ENCODE peak calls at places on chromosomes 11 and 22, in ten cellular contexts. U is fibroblast of lung, W is A549, T is gastrocnemius medialis, Q is caudate nucleus, Y is small intestine, X is cardiac muscle cell, K is AG04450, D is coronary artery, H is psoas muscle. N is an unnamed sample.

GRCh38 chr11:73384871-73385692 is 8.9 kb downstream of the RELT start:
- DNase-seq in Y (no peak), K (no peak), H (peak; percentile 76), U (no peak), Q (no peak), W (no peak), X (no peak), D (no peak), T (peak; percentile 50), N (peak; percentile 62)

GRCh38 chr11:1589996-1590395 is 4.9 kb upstream of the KRTAP5-1 start:
- DNase-seq in K (no peak), Q (no peak), X (no peak), D (no peak), Y (no peak), W (no peak), T (no peak), H (no peak), U (no peak), N (peak; percentile 42)

GRCh38 chr11:126431401-126432064 is 76.0 kb downstream of the ST3GAL4 start:
- DNase-seq in Y (no peak), X (peak; percentile 79), K (no peak), U (peak; percentile 76), W (peak; percentile 10), H (peak; percentile 72), D (no peak), T (peak; percentile 43), Q (no peak), N (peak; percentile 78)

GRCh38 chr11:14336507-14337503 is 22.2 kb downstream of the RRAS2 start:
- DNase-seq in Y (no peak), X (peak; percentile 71), Q (no peak), U (peak; percentile 86), T (no peak), W (peak; percentile 66), K (peak; percentile 82), D (no peak), H (no peak), N (no peak)

GRCh38 chr22:23117890-23118646 is 23.7 kb downstream of the RSPH14 start:
- DNase-seq in X (no peak), W (no peak), Q (no peak), T (no peak), U (no peak), K (no peak), Y (no peak), H (peak; percentile 40), D (no peak), N (no peak)

GRCh38 chr11:66333896-66334604 is 2.2 kb downstream of the RIN1 start:
- DNase-seq in T (no peak), Q (no peak), H (peak; percentile 36), U (no peak), X (no peak), Y (no peak), K (no peak), W (no peak), D (peak; percentile 70), N (peak; percentile 13)

GRCh38 chr22:45612451-45612901 is 59.2 kb upstream of the ATXN10 start:
- DNase-seq in Y (no peak), T (peak; percentile 81), H (peak; percentile 86), K (peak; percentile 42), W (no peak), X (peak; percentile 72), U (peak; percentile 87), D (no peak), Q (no peak), N (peak; percentile 72)

GRCh38 chr11:1936072-1936780 is 10.9 kb upstream of the MRPL23 start:
- DNase-seq in T (no peak), U (no peak), X (no peak), Y (no peak), H (peak; percentile 46), W (no peak), Q (no peak), K (no peak), D (no peak), N (no peak)

GRCh38 chr11:33779849-33780528 is 5.7 kb upstream of the FBXO3 start:
- DNase-seq in X (peak; percentile 84), W (no peak), U (peak; percentile 73), D (no peak), K (peak; percentile 55), Q (no peak), Y (no peak), T (no peak), H (no peak), N (no peak)

GRCh38 chr22:17787159-17788022 is 13.1 kb upstream of the BID start:
- DNase-seq in Q (no peak), Y (no peak), D (no peak), W (no peak), K (no peak), T (peak; percentile 73), X (no peak), U (no peak), H (peak; percentile 80), N (no peak)

GRCh38 chr11:130201026-130201425 is 41.4 kb downstream of the ST14 start:
- DNase-seq in T (no peak), Y (no peak), K (no peak), U (no peak), X (no peak), Q (no peak), H (no peak), D (no peak), W (no peak), N (no peak)

DNA sequence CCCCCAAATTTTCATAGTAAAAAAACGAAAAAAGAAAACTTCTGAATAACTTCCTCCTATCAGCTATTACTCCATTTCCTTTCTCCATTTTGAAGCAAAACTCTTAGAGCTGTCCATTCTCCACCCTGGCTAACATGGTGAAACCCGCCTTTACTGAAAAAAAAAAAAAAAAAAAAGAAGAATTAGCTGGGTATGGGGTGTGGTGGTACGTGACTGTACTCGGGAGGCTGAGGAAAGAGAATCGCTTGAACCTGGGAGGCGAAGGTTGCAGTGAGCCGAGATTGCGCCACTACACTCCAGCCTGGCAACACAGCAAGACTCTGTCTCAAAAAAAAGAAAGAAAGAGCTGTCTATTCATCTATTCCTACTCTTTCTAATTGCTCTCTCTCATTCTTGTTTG is 11.3 kb upstream of the NXF1 start:
- DNase-seq in K (no peak), Y (no peak), U (no peak), X (no peak), D (no peak), Q (no peak), W (no peak), H (no peak), T (no peak), N (no peak)
- H3K27ac ChIP-seq in K (no peak overlapping the region), Y (no peak overlapping the region), U (no peak overlapping the region), X (no peak overlapping the region), D (peak overlapping the region; percentile 21), Q (no peak overlapping the region), W (no peak overlapping the region), H (no peak overlapping the region), T (no peak overlapping the region), N (no peak overlapping the region)

DNA sequence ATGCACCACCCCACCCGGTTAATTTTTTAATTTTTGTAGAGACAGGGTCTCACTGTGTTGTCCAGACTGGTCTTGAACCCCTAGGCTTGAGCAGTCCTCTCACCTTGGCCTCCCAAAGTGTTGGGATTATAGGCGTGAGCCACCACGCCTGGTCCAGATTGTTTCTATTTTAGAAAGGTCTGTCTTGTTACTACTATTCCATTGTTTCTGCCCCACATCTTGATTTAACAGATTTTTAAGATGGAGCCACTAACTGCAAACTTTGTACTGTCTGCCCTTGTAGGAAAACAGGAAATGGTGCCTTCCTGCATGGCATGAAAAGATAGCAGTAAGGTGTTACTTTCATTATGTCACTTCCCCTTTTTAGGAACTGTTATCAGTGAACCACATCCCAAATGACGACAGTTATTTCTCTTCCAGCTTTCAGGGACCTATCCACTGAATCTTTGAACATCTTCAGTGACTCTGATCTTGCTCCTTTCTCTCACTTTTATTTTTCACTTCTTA is 23.2 kb downstream of the TAF1D start:
- DNase-seq in W (no peak), X (no peak), K (no peak), D (no peak), H (no peak), U (no peak), T (no peak), Y (no peak), Q (no peak), N (no peak)
- H3K27ac ChIP-seq in W (no peak overlapping the region), X (no peak overlapping the region), K (no peak overlapping the region), D (no peak overlapping the region), H (no peak overlapping the region), U (no peak overlapping the region), T (no peak overlapping the region), Y (no peak overlapping the region), Q (no peak overlapping the region), N (no peak overlapping the region)

DNA sequence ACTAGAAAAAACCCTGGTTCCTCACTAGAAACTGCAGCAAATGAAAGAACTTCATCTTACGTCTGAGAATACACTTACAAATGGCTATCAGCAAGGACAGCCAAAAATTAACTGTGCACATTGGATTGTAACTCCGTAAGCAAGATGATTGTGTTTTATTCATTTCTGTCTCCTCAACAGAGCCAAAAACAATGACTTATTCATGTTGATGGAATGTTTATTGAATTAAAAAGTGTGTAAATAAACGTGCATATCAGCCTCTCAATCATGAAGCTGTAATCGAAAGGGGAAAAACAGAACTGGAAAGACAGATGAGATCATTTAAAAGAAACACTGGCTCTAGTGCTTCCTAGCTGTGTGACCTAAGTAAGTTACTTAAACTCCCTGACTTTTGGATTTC is 307.5 kb upstream of the ZC3H12C start:
- DNase-seq in Q (no peak), T (no peak), W (no peak), U (peak; percentile 36), X (peak; percentile 12), Y (no peak), D (no peak), K (no peak), H (no peak), N (no peak)
- H3K27ac ChIP-seq in Q (no peak overlapping the region), T (no peak overlapping the region), W (no peak overlapping the region), U (no peak overlapping the region), X (no peak overlapping the region), Y (no peak overlapping the region), D (peak overlapping the region; percentile 16), K (no peak overlapping the region), H (no peak overlapping the region), N (no peak overlapping the region)

DNA sequence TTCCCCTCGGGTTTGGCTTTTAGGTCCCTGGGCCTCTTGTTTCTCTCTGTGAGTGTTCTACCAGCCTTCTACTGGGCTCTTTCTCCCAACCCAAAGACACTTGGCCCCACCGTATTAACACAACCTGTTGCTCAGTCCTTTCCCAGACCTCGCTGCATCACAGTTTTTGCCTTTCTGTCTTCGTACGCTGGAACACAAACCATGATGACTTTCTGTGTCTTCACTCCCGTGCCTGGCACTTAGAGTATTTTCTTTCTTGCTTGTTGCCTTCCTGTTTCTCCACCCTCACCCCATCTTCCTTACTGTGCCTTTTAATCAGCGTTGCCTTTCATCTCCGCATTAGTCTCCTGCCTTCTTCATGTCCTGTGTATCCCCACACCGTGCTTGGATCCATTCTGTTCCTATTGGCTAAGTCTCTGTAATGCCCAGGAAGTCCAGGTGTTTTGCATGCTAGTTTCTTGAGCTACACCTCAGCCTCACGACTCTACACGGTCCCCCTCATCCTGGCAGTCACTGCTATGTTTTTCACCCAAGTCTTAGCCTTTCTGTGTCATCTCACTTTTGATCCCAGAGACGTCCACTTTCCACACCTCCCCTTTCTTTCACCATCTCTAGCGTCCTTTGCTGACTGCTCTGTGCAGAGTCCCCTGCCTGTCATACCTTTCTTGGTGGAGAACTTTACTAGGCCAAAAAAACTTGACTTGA is 1.6 kb downstream of the MARK2 start:
- DNase-seq in Y (peak; percentile 33), T (no peak), D (no peak), U (no peak), W (no peak), K (no peak), H (no peak), X (no peak), Q (no peak), N (no peak)
- H3K27ac ChIP-seq in Y (peak overlapping the region; percentile 15), T (peak overlapping the region; percentile 84), D (peak overlapping the region; percentile 89), U (peak overlapping the region; percentile 21), W (peak overlapping the region; percentile 95), K (no peak overlapping the region), H (peak overlapping the region; percentile 92), X (no peak overlapping the region), Q (peak overlapping the region; percentile 91), N (peak overlapping the region; percentile 77)